ENCODE peak calls at places on chromosome 17, in four cellular contexts. P is CD4-positive, alpha-beta T cell; Q is activated CD8-positive, alpha-beta T cell treated with anti-CD3 and anti-CD28 coated beads for 36 hours; D is AG10803. L is an unnamed sample.

GRCh38 chr17:72514888-72515287 is 394.1 kb downstream of the SOX9 start:
- DNase-seq in P (no peak), Q (no peak), D (peak; percentile 33), L (no peak)

GRCh38 chr17:74757931-74758845 is 9.8 kb downstream of the NHERF1 start:
- DNase-seq in P (no peak), Q (no peak), D (no peak), L (no peak)

GRCh38 chr17:10046259-10046658 is 141.2 kb upstream of the RCVRN start:
- DNase-seq in P (no peak), Q (no peak), D (no peak), L (no peak)

GRCh38 chr17:27633312-27634025 is 2.5 kb downstream of the LGALS9 start:
- DNase-seq in P (no peak), Q (no peak), D (peak; percentile 31), L (no peak)

GRCh38 chr17:76968707-76969597 is 100.7 kb downstream of the MGAT5B start:
- DNase-seq in P (peak; percentile 57), Q (peak; percentile 80), D (no peak), L (no peak)

GRCh38 chr17:5364156-5364555 is 55.3 kb downstream of the NUP88 start:
- DNase-seq in P (no peak), Q (no peak), D (peak; percentile 81), L (no peak)

GRCh38 chr17:22443061-22443460 is 750.7 kb downstream of the KCNJ18 start:
- DNase-seq in P (no peak), Q (no peak), D (no peak), L (no peak)

GRCh38 chr17:74658620-74659019 is 35.1 kb upstream of the CD300E start:
- DNase-seq in P (no peak), Q (no peak), D (no peak), L (no peak)

GRCh38 chr17:7107795-7108559 is 6.6 kb downstream of the ASGR2 start:
- DNase-seq in P (no peak), Q (no peak), D (no peak), L (no peak)

GRCh38 chr17:59155439-59156177 is at the start of gene PRR11:
- DNase-seq in P (peak; percentile 84), Q (peak; percentile 97), D (peak; percentile 100), L (peak; percentile 83)

GRCh38 chr17:7883781-7884386 is 4.7 kb upstream of the CHD3 start:
- DNase-seq in P (no peak), Q (peak; percentile 72), D (peak; percentile 45), L (no peak)

GRCh38 chr17:58756246-58757161 is 850 bp downstream of the PPM1E start:
- DNase-seq in P (peak; percentile 33), Q (peak; percentile 16), D (no peak), L (no peak)

GRCh38 chr17:4314179-4314578 is 50.4 kb upstream of the ANKFY1 start:
- DNase-seq in P (no peak), Q (no peak), D (no peak), L (no peak)

GRCh38 chr17:55641559-55642160 is 81.0 kb downstream of the TMEM100 start:
- DNase-seq in P (peak; percentile 34), Q (peak; percentile 53), D (peak; percentile 59), L (peak; percentile 46)

GRCh38 chr17:76032073-76032779 is 5.1 kb upstream of the EVPL start:
- DNase-seq in P (no peak), Q (no peak), D (no peak), L (no peak)

GRCh38 chr17:18225562-18226283 is at the start of gene LLGL1:
- DNase-seq in P (no peak), Q (peak; percentile 14), D (no peak), L (no peak)

GRCh38 chr17:38853292-38854219 is at the start of gene RPL23:
- DNase-seq in P (peak; percentile 85), Q (peak; percentile 97), D (peak; percentile 96), L (peak; percentile 87)

GRCh38 chr17:2372681-2373080 is 28.2 kb downstream of the MNT start:
- DNase-seq in P (no peak), Q (no peak), D (no peak), L (no peak)

GRCh38 chr17:79048826-79049755 is 25.1 kb downstream of the C1QTNF1 start:
- DNase-seq in P (no peak), Q (no peak), D (no peak), L (peak; percentile 21)

GRCh38 chr17:54892360-54892759 is 8.3 kb upstream of the TOM1L1 start:
- DNase-seq in P (no peak), Q (no peak), D (no peak), L (no peak)

GRCh38 chr17:7856081-7856791 is 1.1 kb downstream of the NAA38 start:
- DNase-seq in P (peak; percentile 35), Q (peak; percentile 57), D (peak; percentile 20), L (no peak)

GRCh38 chr17:30196504-30196903 is 39.0 kb downstream of the SLC6A4 start:
- DNase-seq in P (no peak), Q (no peak), D (no peak), L (no peak)

GRCh38 chr17:57871155-57871554 is 21.3 kb upstream of the MRPS23 start:
- DNase-seq in P (no peak), Q (no peak), D (no peak), L (no peak)

GRCh38 chr17:40612510-40613244 is 34.9 kb downstream of the SMARCE1 start:
- DNase-seq in P (peak; percentile 80), Q (peak; percentile 86), D (no peak), L (no peak)

GRCh38 chr17:17497065-17497844 is 1.1 kb upstream of the RASD1 start:
- DNase-seq in P (no peak), Q (no peak), D (no peak), L (no peak)

GRCh38 chr17:33451221-33451620 is 158.1 kb upstream of the ASIC2 start:
- DNase-seq in P (no peak), Q (no peak), D (no peak), L (no peak)

GRCh38 chr17:66272699-66273390 is 29.6 kb upstream of the PRKCA start:
- DNase-seq in P (no peak), Q (no peak), D (peak; percentile 82), L (no peak)

GRCh38 chr17:66273391-66273722 is 29.1 kb upstream of the PRKCA start:
- DNase-seq in P (no peak), Q (no peak), D (no peak), L (no peak)

GRCh38 chr17:66276328-66276937 is 26.0 kb upstream of the PRKCA start:
- DNase-seq in P (no peak), Q (no peak), D (peak; percentile 11), L (no peak)

GRCh38 chr17:66271512-66271911 is 30.9 kb upstream of the PRKCA start:
- DNase-seq in P (no peak), Q (no peak), D (no peak), L (no peak)

GRCh38 chr17:66275651-66276050 is 26.8 kb upstream of the PRKCA start:
- DNase-seq in P (no peak), Q (peak; percentile 53), D (peak; percentile 90), L (no peak)
- TF ChIP-seq CTCF in P (no peak), Q (no peak), D (no peak), L (no peak)

GRCh38 chr17:66230918-66231543 is 1.8 kb upstream of the APOH start:
- DNase-seq in P (no peak), Q (no peak), D (peak; percentile 31), L (no peak)
- TF ChIP-seq CTCF in P (no peak), Q (no peak), D (no peak), L (no peak)

DNA sequence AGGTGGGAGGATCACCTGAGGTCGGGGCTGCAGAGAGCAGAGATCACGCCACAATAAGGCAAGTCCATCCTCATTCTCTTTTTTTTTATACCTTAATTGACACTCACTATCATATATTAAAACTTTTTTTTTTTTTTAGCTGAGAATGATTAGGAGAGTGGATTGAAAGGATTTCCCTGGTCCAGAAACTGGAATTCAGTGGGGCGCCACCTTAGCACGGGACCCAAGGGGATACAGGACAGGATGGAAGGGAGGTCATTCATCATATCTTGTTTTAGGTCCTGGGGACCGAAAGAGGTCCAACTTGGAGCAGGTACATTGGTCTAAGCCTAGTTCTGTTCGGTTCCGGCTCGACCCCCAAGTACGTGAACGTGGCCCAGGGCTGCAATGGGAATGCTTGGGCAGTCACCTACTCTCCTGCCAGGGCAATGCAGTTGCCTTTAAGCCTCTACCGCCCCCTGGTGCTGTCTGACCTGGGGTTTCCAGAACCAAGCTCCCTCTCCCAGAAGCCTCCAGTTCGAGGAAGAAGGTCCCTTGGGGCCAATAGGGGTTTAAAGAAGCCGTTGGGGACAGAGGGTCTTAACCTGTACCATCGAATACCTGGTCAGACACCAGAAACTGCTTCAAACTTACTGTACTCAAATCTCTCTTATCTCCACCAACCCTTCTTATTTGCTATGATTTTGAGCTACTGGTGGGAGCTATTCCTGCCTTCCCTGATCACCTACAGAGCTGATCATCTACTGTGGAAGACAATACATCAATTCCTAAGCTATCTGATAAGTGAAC is 19.9 kb upstream of the GPATCH8 start:
- DNase-seq in P (peak; percentile 53), Q (peak; percentile 87), D (peak; percentile 69), L (peak; percentile 59)
- TF ChIP-seq CTCF in P (peak; percentile 16), Q (peak; percentile 50), D (peak; percentile 79), L (no peak)

GRCh38 chr17:16286009-16286946 is 67.0 kb downstream of the CENPV start:
- DNase-seq in P (peak; percentile 71), Q (peak; percentile 95), D (peak; percentile 93), L (peak; percentile 42)

GRCh38 chr17:16288860-16289571 is 64.3 kb downstream of the CENPV start:
- DNase-seq in P (no peak), Q (no peak), D (no peak), L (no peak)

GRCh38 chr17:16285646-16286008 is 67.6 kb downstream of the CENPV start:
- DNase-seq in P (no peak), Q (no peak), D (no peak), L (no peak)

GRCh38 chr17:16287563-16288027 is 65.7 kb downstream of the CENPV start:
- DNase-seq in P (no peak), Q (peak; percentile 42), D (peak; percentile 70), L (no peak)

DNA sequence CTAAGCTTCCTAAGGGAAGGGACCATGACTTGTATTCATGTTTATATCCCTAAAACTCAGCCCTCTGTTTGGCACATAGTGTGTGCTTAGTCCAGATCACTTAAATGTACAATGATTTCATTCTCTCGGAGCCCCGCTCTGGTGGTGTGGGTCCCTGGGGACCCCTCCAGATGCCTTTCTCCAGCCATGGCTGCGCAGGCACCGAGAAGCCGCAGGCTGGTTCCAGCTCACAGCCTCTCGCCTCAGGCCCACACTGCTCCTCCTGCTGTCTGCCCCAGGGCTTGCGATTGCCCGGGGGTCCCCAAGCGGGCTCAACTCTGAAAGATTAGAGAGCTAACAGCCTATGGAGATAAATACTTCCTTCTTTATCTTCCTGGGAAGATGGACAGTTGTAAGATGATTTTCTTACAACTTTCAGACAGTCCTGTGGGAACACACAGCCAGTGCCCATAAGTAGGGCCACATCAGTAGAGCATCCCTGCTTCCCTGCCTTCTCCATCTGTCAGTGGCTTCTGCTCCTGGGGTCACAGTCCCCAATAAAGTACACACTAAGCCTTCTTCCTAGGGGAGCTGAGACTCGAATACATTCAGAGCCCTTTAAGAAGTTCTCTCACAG is 66.2 kb downstream of the CENPV start:
- DNase-seq in P (no peak), Q (peak; percentile 19), D (no peak), L (no peak)
- TF ChIP-seq CTCF in P (no peak), Q (no peak), D (no peak), L (no peak)

L was measured in omental fat pad.